ENCODE peak calls at places on chromosome 15, in five cellular contexts. N, B, H, S and M are unnamed samples.
A peak's percentile ranks its signal among the peaks of the same experiment; 100 is the strongest.

GRCh38 chr15:78077860-78078187 is 313 bp upstream of the TBC1D2B start:
- ATAC-seq in N (peak; percentile 14), B (peak; percentile 50), H (peak; percentile 9), S (peak; percentile 5), M (peak; percentile 11)

GRCh38 chr15:90588427-90588826 is 58.7 kb downstream of the CRTC3 start:
- ATAC-seq in N (no peak), B (no peak), H (no peak), S (no peak), M (no peak)

GRCh38 chr15:83053151-83053550 is 13.9 kb downstream of the BTBD1 start:
- ATAC-seq in N (no peak), B (peak; percentile 89), H (no peak), S (peak; percentile 97), M (no peak)

GRCh38 chr15:39426552-39427532 is 154.0 kb upstream of the THBS1 start:
- ATAC-seq in N (peak; percentile 92), B (no peak), H (no peak), S (no peak), M (peak; percentile 91)

GRCh38 chr15:35557544-35557943 is 11.6 kb upstream of the DPH6 start:
- ATAC-seq in N (no peak), B (peak; percentile 90), H (no peak), S (no peak), M (peak; percentile 93)

GRCh38 chr15:25883860-25884259 is 20.7 kb upstream of the ATP10A start:
- ATAC-seq in N (no peak), B (peak; percentile 91), H (no peak), S (peak; percentile 50), M (no peak)

GRCh38 chr15:55998478-55998877 is 5.1 kb upstream of the NEDD4 start:
- ATAC-seq in N (no peak), B (no peak), H (no peak), S (peak; percentile 46), M (no peak)

GRCh38 chr15:25849431-25849921 is 13.7 kb downstream of the ATP10A start:
- ATAC-seq in N (no peak), B (no peak), H (peak; percentile 8), S (peak; percentile 64), M (no peak)

GRCh38 chr15:74127954-74128784 is 2.2 kb upstream of the ISLR2 start:
- ATAC-seq in N (no peak), B (peak; percentile 56), H (no peak), S (peak; percentile 30), M (no peak)

GRCh38 chr15:34038023-34038403 is 991 bp downstream of the AVEN start:
- ATAC-seq in N (peak; percentile 5), B (peak; percentile 21), H (peak; percentile 20), S (peak; percentile 43), M (no peak)

GRCh38 chr15:101255615-101256350 is 3.9 kb upstream of the CHSY1 start:
- ATAC-seq in N (no peak), B (no peak), H (peak; percentile 37), S (no peak), M (no peak)

GRCh38 chr15:99733268-99734039 is at the start of gene LYSMD4:
- ATAC-seq in N (peak; percentile 100), B (peak; percentile 97), H (peak; percentile 97), S (peak; percentile 96), M (peak; percentile 99)

GRCh38 chr15:95957854-95958253 is 372.6 kb upstream of the NR2F2 start:
- ATAC-seq in N (no peak), B (no peak), H (no peak), S (no peak), M (no peak)

GRCh38 chr15:40054056-40054745 is 15.2 kb upstream of the SRP14 start:
- ATAC-seq in N (peak; percentile 34), B (no peak), H (no peak), S (no peak), M (peak; percentile 59)

GRCh38 chr15:72169236-72169920 is 28.2 kb downstream of the GRAMD2A start:
- ATAC-seq in N (no peak), B (no peak), H (peak; percentile 14), S (peak; percentile 8), M (no peak)

GRCh38 chr15:78203346-78204225 is 30.8 kb downstream of the ACSBG1 start:
- ATAC-seq in N (no peak), B (no peak), H (no peak), S (no peak), M (no peak)

GRCh38 chr15:74428970-74429783 is 4.6 kb downstream of the SEMA7A start:
- ATAC-seq in N (no peak), B (no peak), H (no peak), S (no peak), M (no peak)